ENCODE peak calls at places on chromosomes 4 and X, in five cellular contexts. V is sigmoid colon, G is HCT116, C is prostate gland, I is HepG2. Z is an unnamed sample.

GRCh38 chrX:108257556-108257955 is 166.0 kb downstream of the ATG4A start:
- DNase-seq in C (no peak), I (no peak), G (no peak), V (no peak), Z (no peak)

GRCh38 chr4:3257691-3258482 is 8.9 kb downstream of the MSANTD1 start:
- DNase-seq in C (no peak), I (no peak), V (peak), G (no peak), Z (no peak)

GRCh38 chr4:108834167-108834566 is 71.3 kb upstream of the ETNPPL start:
- DNase-seq in I (no peak), G (no peak), V (no peak), C (no peak), Z (no peak)

GRCh38 chr4:140705625-140706275 is 50.4 kb downstream of the TBC1D9 start:
- DNase-seq in V (no peak), C (no peak), G (no peak), I (no peak), Z (peak)

GRCh38 chrX:9767375-9767774 is 1.7 kb upstream of the GPR143 start:
- DNase-seq in C (no peak), G (no peak), V (no peak), I (peak), Z (no peak)

GRCh38 chr4:186161138-186161537 is 30.2 kb upstream of the CYP4V2 start:
- DNase-seq in C (no peak), G (no peak), I (no peak), V (no peak), Z (peak)

GRCh38 chr4:114180481-114180880 is 201.0 kb upstream of the ARSJ start:
- DNase-seq in C (peak), G (peak), I (peak), V (no peak), Z (no peak)

GRCh38 chr4:47415719-47416118 is 47.8 kb downstream of the COMMD8 start:
- DNase-seq in G (no peak), V (no peak), C (no peak), I (no peak), Z (no peak)

GRCh38 chr4:9816285-9816684 is 34.9 kb downstream of the DRD5 start:
- DNase-seq in I (no peak), C (no peak), G (no peak), V (no peak), Z (no peak)

GRCh38 chr4:83731609-83732008 is 195.7 kb downstream of the GPAT3 start:
- DNase-seq in G (peak), V (no peak), I (no peak), C (no peak), Z (no peak)

GRCh38 chr4:86498560-86499166 is 95.5 kb upstream of the PTPN13 start:
- DNase-seq in V (no peak), C (peak), I (peak), G (peak), Z (no peak)

GRCh38 chrX:44898411-44899221 is 25.6 kb downstream of the KDM6A start:
- DNase-seq in C (no peak), I (peak), V (no peak), G (no peak), Z (no peak)

GRCh38 chr4:48777739-48778138 is 2.3 kb downstream of the FRYL start:
- DNase-seq in C (no peak), V (no peak), I (no peak), G (no peak), Z (no peak)

GRCh38 chr4:7956306-7957112 is 16.8 kb upstream of the AFAP1 start:
- DNase-seq in C (no peak), V (no peak), I (peak), G (no peak), Z (no peak)

GRCh38 chr4:124641715-124642380 is 70.7 kb downstream of the ANKRD50 start:
- DNase-seq in I (no peak), G (peak), V (no peak), C (no peak), Z (no peak)

GRCh38 chr4:102403115-102403514 is 57.8 kb upstream of the SLC39A8 start:
- DNase-seq in G (no peak), C (no peak), I (no peak), V (no peak), Z (no peak)

GRCh38 chrX:49165901-49166881 is 3.6 kb downstream of the MAGIX start:
- DNase-seq in V (peak), G (peak), C (peak), I (no peak), Z (peak)

GRCh38 chr4:145709843-145710242 is 29.9 kb downstream of the C4orf51 start:
- DNase-seq in V (no peak), I (no peak), G (no peak), C (no peak), Z (no peak)

GRCh38 chrX:34338046-34338445 is 205.9 kb upstream of the FAM47A start:
- DNase-seq in V (no peak), I (no peak), G (no peak), C (no peak), Z (no peak)

GRCh38 chr4:2096073-2096609 is 37.0 kb downstream of the NAT8L start:
- DNase-seq in C (no peak), V (no peak), I (no peak), G (peak), Z (peak)

GRCh38 chr4:7764466-7764865 is 175.2 kb downstream of the AFAP1 start:
- DNase-seq in C (no peak), V (no peak), I (no peak), G (no peak), Z (no peak)

GRCh38 chr4:142194905-142195304 is 558.5 kb downstream of the IL15 start:
- DNase-seq in G (no peak), V (no peak), C (no peak), I (no peak), Z (no peak)

GRCh38 chr4:22473268-22473667 is 42.6 kb downstream of the ADGRA3 start:
- DNase-seq in C (no peak), I (no peak), G (no peak), V (no peak), Z (no peak)

DNA sequence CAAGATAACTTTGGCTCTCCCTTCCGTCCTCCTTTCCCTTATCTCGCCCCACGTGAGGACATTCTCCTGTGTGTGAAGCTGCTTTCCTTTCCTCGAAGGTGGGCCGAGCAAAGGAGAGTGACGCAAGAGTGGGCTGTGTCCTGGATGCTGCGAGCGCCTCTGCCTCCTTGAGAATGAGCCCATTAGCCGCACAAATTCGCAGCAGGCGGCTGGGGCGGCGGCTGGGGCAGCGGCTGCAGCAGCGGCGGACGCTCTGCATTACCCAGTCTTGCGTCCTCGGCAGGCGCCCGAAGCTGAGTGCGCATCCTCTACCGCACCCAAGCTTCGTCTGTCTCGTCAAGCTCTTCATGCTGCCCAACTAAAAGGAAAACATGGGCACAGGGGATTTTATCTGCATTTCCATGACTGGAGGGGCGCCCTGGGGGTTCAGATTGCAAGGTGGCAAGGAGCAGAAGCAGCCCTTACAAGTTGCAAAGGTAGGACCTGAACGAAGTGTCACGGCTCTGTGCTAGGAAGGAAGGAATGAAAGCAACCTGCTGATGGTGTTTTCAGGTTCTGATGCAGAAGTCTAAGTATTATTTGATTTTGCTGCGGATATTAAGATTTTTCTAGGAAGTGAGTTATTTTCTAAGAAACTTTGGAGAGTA is at the start of gene SYNPO2:
- DNase-seq in G (peak), C (peak), V (peak), I (no peak), Z (peak)
- TF ChIP-seq POLR2A in G (peak), C (peak), V (peak), I (no peak), Z (peak)

GRCh38 chr4:73944061-73944875 is 37.6 kb downstream of the PF4 start:
- DNase-seq in G (no peak), C (no peak), I (no peak), V (no peak), Z (no peak)
- H3K4me3 ChIP-seq in G (no peak), C (peak), I (no peak), V (peak), Z (peak)

GRCh38 chr4:173584506-173584905 is 54.5 kb upstream of the HAND2 start:
- DNase-seq in V (no peak), G (no peak), I (no peak), C (no peak), Z (no peak)
- TF ChIP-seq POLR2AphosphoS5 in V (no peak), G (no peak), I (no peak), C (no peak), Z (no peak)

DNA sequence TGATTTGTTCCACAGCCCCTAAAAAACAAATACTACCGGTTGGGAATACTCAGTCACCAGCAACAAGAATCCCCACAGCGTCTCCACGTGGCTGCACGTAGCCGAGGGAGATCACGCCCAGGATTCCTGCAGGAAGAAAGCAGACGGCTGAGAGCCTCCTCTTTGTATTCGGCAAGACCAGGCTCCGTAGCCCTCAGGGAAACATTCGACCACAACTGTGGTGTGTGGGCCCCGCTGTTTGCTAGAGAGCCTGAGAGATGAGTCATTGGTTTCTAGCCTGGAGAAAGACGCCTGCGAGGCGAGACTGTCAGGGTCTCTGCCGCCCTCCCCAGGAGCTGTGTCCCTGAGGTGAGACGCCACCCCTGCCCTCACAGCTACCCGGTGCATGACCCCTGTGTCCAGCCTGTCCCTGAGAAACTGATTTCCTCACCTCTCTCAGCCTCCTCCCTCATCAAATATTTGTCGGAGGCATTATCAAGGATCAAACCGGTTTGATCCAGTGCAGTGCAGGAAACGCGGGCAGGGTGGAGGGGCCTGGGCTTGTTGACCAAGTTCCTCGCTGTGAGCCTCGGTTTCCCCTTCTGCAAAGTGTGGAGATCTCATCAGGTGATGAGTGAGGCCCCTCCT is 4.7 kb upstream of the S100P start:
- DNase-seq in G (peak), V (no peak), C (peak), I (peak), Z (no peak)
- TF ChIP-seq POLR2A in G (no peak), V (no peak), C (no peak), I (no peak), Z (no peak)

DNA sequence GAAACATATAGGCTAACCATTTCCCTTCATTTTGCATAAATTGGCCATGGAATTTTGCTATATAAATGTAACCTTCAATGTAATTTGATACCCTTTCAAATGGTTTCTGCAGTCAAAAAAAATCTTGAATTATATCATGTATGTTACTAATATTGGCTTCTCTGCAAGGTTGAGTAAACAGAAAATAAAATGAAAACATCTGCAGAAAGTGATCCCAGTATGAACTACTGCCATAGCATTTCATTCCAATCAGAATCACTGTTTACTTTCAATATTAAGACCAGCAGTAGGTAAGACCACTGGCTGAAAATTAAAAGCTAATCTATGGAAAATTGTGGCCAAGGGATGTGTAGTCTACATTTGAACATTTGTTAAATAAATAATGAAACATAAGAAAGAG is 1165.8 kb upstream of the TENM3 start:
- DNase-seq in V (no peak), G (no peak), I (no peak), C (no peak), Z (no peak)
- H3K4me3 ChIP-seq in V (no peak), G (no peak), I (no peak), C (no peak), Z (no peak)

GRCh38 chr4:68864438-68865177 is 48.8 kb downstream of the UGT2B10 start:
- DNase-seq in I (peak), C (peak), G (no peak), V (no peak), Z (no peak)
- TF ChIP-seq POLR2AphosphoS5 in I (peak), C (no peak), G (no peak), V (no peak), Z (no peak)

Z was measured in esophagus muscularis mucosa.